ENCODE peak calls at places on chromosome X, in six cellular contexts. E is AG09319, N is IMR-90, Z is neural crest cell, L is kidney epithelial cell, Y is ascending aorta. A is an unnamed sample.

GRCh38 chrX:70433848-70434351 is 10.7 kb upstream of the DLG3 start:
- DNase-seq in E (no peak), N (peak), Z (peak), L (no peak), Y (peak), A (peak)

GRCh38 chrX:152220612-152221011 is 82.2 kb upstream of the MAGEA10 start:
- DNase-seq in E (no peak), N (no peak), Z (no peak), L (no peak), Y (no peak), A (no peak)

GRCh38 chrX:128438082-128438481 is 385.9 kb upstream of the ACTRT1 start:
- DNase-seq in E (no peak), N (no peak), Z (no peak), L (no peak), Y (no peak), A (no peak)

GRCh38 chrX:123338240-123338639 is 154.2 kb downstream of the GRIA3 start:
- DNase-seq in E (no peak), N (no peak), Z (no peak), L (no peak), Y (no peak), A (no peak)

GRCh38 chrX:103919336-103919682 is 43.1 kb upstream of the TMSB15B start:
- DNase-seq in E (no peak), N (peak), Z (no peak), L (no peak), Y (no peak), A (no peak)

GRCh38 chrX:78754917-78755316 is 7.4 kb downstream of the LPAR4 start:
- DNase-seq in E (no peak), N (no peak), Z (no peak), L (no peak), Y (no peak), A (no peak)

GRCh38 chrX:666762-667161 is 36.2 kb downstream of the SHOX start:
- DNase-seq in E (no peak), N (no peak), Z (no peak), L (no peak), Y (no peak), A (no peak)

GRCh38 chrX:24242649-24243556 is 71.0 kb downstream of the SUPT20HL2 start:
- DNase-seq in E (peak), N (peak), Z (no peak), L (no peak), Y (no peak), A (no peak)

GRCh38 chrX:87489071-87489470 is 28.5 kb upstream of the KLHL4 start:
- DNase-seq in E (no peak), N (no peak), Z (no peak), L (no peak), Y (no peak), A (no peak)

GRCh38 chrX:153539171-153539978 is 21.9 kb downstream of the ATP2B3 start:
- DNase-seq in E (peak), N (peak), Z (peak), L (no peak), Y (no peak), A (peak)

GRCh38 chrX:11239230-11239629 is 54.0 kb upstream of the AMELX start:
- DNase-seq in E (no peak), N (peak), Z (no peak), L (peak), Y (no peak), A (no peak)

GRCh38 chrX:150361777-150362351 is 1.3 kb upstream of the MAMLD1 start:
- DNase-seq in E (no peak), N (peak), Z (no peak), L (no peak), Y (no peak), A (peak)

GRCh38 chrX:9856596-9856995 is 70.4 kb downstream of the SHROOM2 start:
- DNase-seq in E (no peak), N (no peak), Z (no peak), L (no peak), Y (no peak), A (no peak)

GRCh38 chrX:55839480-55839879 is 121.9 kb downstream of the RRAGB start:
- DNase-seq in E (no peak), N (no peak), Z (no peak), L (no peak), Y (no peak), A (no peak)

GRCh38 chrX:66680451-66680850 is 41.6 kb upstream of the EDA2R start:
- DNase-seq in E (no peak), N (peak), Z (no peak), L (no peak), Y (no peak), A (no peak)

GRCh38 chrX:12421918-12422317 is 283.6 kb downstream of the FRMPD4 start:
- DNase-seq in E (no peak), N (peak), Z (no peak), L (no peak), Y (no peak), A (no peak)

GRCh38 chrX:8273451-8273894 is 102.4 kb upstream of the VCX2 start:
- DNase-seq in E (no peak), N (no peak), Z (no peak), L (no peak), Y (no peak), A (no peak)

GRCh38 chrX:22742174-22742573 is 257.6 kb upstream of the DDX53 start:
- DNase-seq in E (peak), N (peak), Z (no peak), L (no peak), Y (no peak), A (no peak)

GRCh38 chrX:23317799-23318724 is 16.6 kb upstream of the PTCHD1 start:
- DNase-seq in E (no peak), N (no peak), Z (peak), L (no peak), Y (no peak), A (peak)

GRCh38 chrX:132565273-132565672 is 76.4 kb upstream of the MBNL3 start:
- DNase-seq in E (no peak), N (no peak), Z (no peak), L (no peak), Y (no peak), A (no peak)

GRCh38 chrX:48802813-48803261 is 970 bp downstream of the HDAC6 start:
- DNase-seq in E (no peak), N (no peak), Z (no peak), L (no peak), Y (no peak), A (no peak)

GRCh38 chrX:54758114-54759055 is 39.7 kb downstream of the ITIH6 start:
- DNase-seq in E (no peak), N (no peak), Z (no peak), L (no peak), Y (no peak), A (no peak)

GRCh38 chrX:55452825-55453124 is 848 bp downstream of the MAGEH1 start:
- DNase-seq in E (no peak), N (no peak), Z (no peak), L (no peak), Y (no peak), A (no peak)

GRCh38 chrX:153853902-153854267 is 23.5 kb upstream of the PDZD4 start:
- DNase-seq in E (no peak), N (no peak), Z (no peak), L (no peak), Y (no peak), A (no peak)

GRCh38 chrX:49627030-49627777 is 28.4 kb downstream of the GAGE1 start:
- DNase-seq in E (no peak), N (no peak), Z (no peak), L (no peak), Y (no peak), A (no peak)

GRCh38 chrX:139680356-139680755 is 27.6 kb downstream of the MCF2 start:
- DNase-seq in E (no peak), N (no peak), Z (no peak), L (no peak), Y (no peak), A (no peak)

GRCh38 chrX:104707042-104707441 is 141.0 kb downstream of the IL1RAPL2 start:
- DNase-seq in E (no peak), N (no peak), Z (no peak), L (no peak), Y (no peak), A (no peak)

GRCh38 chrX:124030520-124030919 is 69.0 kb downstream of the STAG2 start:
- DNase-seq in E (no peak), N (no peak), Z (no peak), L (no peak), Y (no peak), A (no peak)

GRCh38 chrX:144006811-144007210 is 122.9 kb downstream of the UBE2NL start:
- DNase-seq in E (no peak), N (no peak), Z (no peak), L (peak), Y (no peak), A (no peak)

GRCh38 chrX:580020-580419 is 50.6 kb upstream of the SHOX start:
- DNase-seq in E (no peak), N (no peak), Z (no peak), L (no peak), Y (no peak), A (no peak)

GRCh38 chrX:56986138-56986537 is 9.2 kb downstream of the SPIN3 start:
- DNase-seq in E (no peak), N (no peak), Z (no peak), L (no peak), Y (no peak), A (no peak)

GRCh38 chrX:48460606-48461005 is 9.5 kb downstream of the SLC38A5 start:
- DNase-seq in E (no peak), N (no peak), Z (no peak), L (no peak), Y (no peak), A (no peak)

GRCh38 chrX:31165241-31166035 is 93.6 kb upstream of the FTHL17 start:
- DNase-seq in E (no peak), N (peak), Z (no peak), L (no peak), Y (no peak), A (no peak)

GRCh38 chrX:46865281-46865680 is 28.4 kb downstream of the RP2 start:
- DNase-seq in E (no peak), N (peak), Z (no peak), L (no peak), Y (no peak), A (no peak)

GRCh38 chrX:148552775-148553174 is 52.4 kb downstream of the AFF2 start:
- DNase-seq in E (no peak), N (no peak), Z (no peak), L (no peak), Y (no peak), A (no peak)
- TF ChIP-seq CTCF in E (no peak), N (peak), Z (peak), L (peak), Y (no peak), A (peak)

DNA sequence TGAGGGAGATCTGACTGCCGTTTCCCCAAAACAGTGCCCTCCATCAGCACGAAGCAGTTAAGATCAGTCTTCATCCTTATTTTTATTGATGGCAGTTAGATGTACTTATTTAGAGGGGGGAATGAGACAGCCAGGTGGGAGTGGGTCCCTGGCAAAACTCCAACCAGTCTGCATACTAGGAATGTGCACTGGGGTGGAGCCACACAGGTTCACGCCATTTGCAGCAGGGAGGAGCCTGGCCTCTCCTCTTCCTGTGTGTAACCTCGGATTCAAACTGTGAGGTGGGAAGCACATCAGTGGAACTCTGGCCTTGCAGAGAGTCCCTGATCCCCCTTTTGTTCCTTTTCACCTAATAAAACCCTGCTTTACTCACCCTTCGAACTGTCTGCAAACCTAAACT is 987.7 kb upstream of the GRIA3 start:
- DNase-seq in E (no peak), N (no peak), Z (no peak), L (no peak), Y (no peak), A (no peak)
- TF ChIP-seq CTCF in E (no peak), N (no peak), Z (no peak), L (no peak), Y (no peak), A (no peak)

GRCh38 chrX:44748014-44748413 is 95.8 kb upstream of the DUSP21 start:
- DNase-seq in E (no peak), N (no peak), Z (no peak), L (peak), Y (no peak), A (no peak)

GRCh38 chrX:44747317-44747716 is 96.5 kb upstream of the DUSP21 start:
- DNase-seq in E (no peak), N (no peak), Z (no peak), L (no peak), Y (no peak), A (no peak)

GRCh38 chrX:44744828-44745227 is 99.0 kb upstream of the DUSP21 start:
- DNase-seq in E (no peak), N (no peak), Z (no peak), L (no peak), Y (no peak), A (no peak)

GRCh38 chrX:44742480-44743155 is 101.2 kb upstream of the DUSP21 start:
- DNase-seq in E (no peak), N (no peak), Z (no peak), L (no peak), Y (no peak), A (no peak)
- TF ChIP-seq CTCF in E (no peak), N (no peak), Z (no peak), L (no peak), Y (no peak), A (no peak)

DNA sequence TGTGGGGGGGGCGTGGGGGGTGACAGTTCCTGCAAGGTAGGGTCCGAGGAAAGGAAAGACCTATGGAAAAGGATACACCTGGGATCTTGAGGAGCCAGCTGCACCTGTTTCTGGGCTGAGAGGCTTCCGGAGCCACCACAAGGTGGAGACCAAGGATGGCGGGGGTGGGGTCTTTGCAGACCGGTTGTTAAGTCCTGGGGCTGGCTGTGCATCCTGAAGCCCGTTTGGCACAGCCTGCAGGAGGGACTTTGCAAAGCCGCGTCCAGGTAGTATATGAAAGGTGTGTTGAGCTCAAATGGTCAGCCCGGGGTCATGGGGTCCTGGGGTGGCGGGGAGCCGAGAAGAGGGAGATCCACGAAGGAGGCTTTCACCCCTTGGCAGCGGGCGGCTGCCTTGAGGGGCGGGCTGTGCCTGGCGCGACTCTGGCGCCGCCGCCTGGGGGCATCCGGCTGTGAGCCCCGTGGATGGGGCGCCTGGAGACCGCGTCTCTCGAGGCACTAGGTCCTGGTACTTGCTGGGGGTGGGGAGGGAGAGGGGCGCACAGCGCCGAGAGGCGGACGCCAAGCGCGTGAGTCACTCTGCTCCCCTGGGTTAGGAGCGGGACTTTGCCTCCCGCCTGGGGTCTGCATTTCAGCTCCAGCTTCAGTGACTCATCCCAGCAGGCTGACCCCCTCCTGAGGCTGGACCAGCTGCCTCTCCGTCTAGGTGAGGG is 58.2 kb upstream of the DYNLT3 start:
- DNase-seq in E (no peak), N (peak), Z (peak), L (no peak), Y (no peak), A (peak)
- TF ChIP-seq CTCF in E (peak), N (peak), Z (no peak), L (peak), Y (no peak), A (no peak)

GRCh38 chrX:38627683-38628082 is 66.3 kb downstream of the TSPAN7 start:
- DNase-seq in E (no peak), N (peak), Z (no peak), L (no peak), Y (no peak), A (peak)
- TF ChIP-seq CTCF in E (peak), N (peak), Z (peak), L (peak), Y (no peak), A (peak)